ENCODE peak calls at places on chromosomes 13 and 19, in five cellular contexts. L, B, M, Y and S are unnamed samples.

GRCh38 chr13:49690133-49690989 is 925 bp downstream of the EBPL start:
- DNase-seq in L (peak), M (peak), Y (no peak), B (no peak), S (no peak)

GRCh38 chr13:20160346-20161274 is at the start of gene GJA3:
- DNase-seq in B (peak), Y (peak), L (no peak), M (no peak), S (peak)

GRCh38 chr13:56510836-56511235 is 629.9 kb upstream of the PRR20A start:
- DNase-seq in Y (no peak), M (no peak), B (no peak), L (no peak), S (no peak)

GRCh38 chr13:43269037-43269476 is 245.7 kb downstream of the DNAJC15 start:
- DNase-seq in M (no peak), L (no peak), B (no peak), Y (no peak), S (no peak)

GRCh38 chr19:44476559-44477408 is 23.5 kb downstream of the ZNF180 start:
- DNase-seq in L (no peak), B (no peak), M (no peak), Y (no peak), S (no peak)

GRCh38 chr19:55484571-55485438 is at the start of gene NAT14:
- DNase-seq in B (peak), M (peak), L (peak), Y (peak), S (no peak)

GRCh38 chr13:57635541-57635940 is 4.0 kb downstream of the PCDH17 start:
- DNase-seq in B (no peak), Y (no peak), L (no peak), M (no peak), S (no peak)

GRCh38 chr13:46113596-46113995 is 8.8 kb upstream of the CPB2 start:
- DNase-seq in L (no peak), Y (no peak), M (no peak), B (no peak), S (no peak)

GRCh38 chr13:95607363-95607762 is 37.1 kb downstream of the DZIP1 start:
- DNase-seq in Y (no peak), M (no peak), L (no peak), B (no peak), S (no peak)

GRCh38 chr19:277581-278165 is 13.5 kb downstream of the PLPP2 start:
- DNase-seq in B (no peak), Y (no peak), L (no peak), M (no peak), S (no peak)

GRCh38 chr19:616276-616675 is 17.1 kb downstream of the POLRMT start:
- DNase-seq in Y (no peak), B (no peak), L (no peak), M (no peak), S (no peak)

GRCh38 chr13:45331981-45332830 is 8.8 kb downstream of the TPT1 start:
- DNase-seq in L (no peak), M (no peak), Y (no peak), B (no peak), S (no peak)

GRCh38 chr19:33472696-33473624 is 48.6 kb downstream of the PEPD start:
- DNase-seq in B (no peak), L (no peak), M (no peak), Y (no peak), S (peak)
- H3K27ac ChIP-seq in B (no peak), L (no peak), M (no peak), Y (no peak), S (peak)

GRCh38 chr13:106348032-106348431 is 187.4 kb downstream of the EFNB2 start:
- DNase-seq in L (no peak), Y (no peak), B (no peak), M (no peak), S (no peak)
- H3K27ac ChIP-seq in L (no peak), Y (no peak), B (no peak), M (no peak), S (no peak)

GRCh38 chr19:16591803-16592556 is 19.8 kb upstream of the SLC35E1 start:
- DNase-seq in L (no peak), Y (no peak), B (no peak), M (no peak), S (no peak)
- H3K27ac ChIP-seq in L (no peak), Y (no peak), B (no peak), M (no peak), S (no peak)

DNA sequence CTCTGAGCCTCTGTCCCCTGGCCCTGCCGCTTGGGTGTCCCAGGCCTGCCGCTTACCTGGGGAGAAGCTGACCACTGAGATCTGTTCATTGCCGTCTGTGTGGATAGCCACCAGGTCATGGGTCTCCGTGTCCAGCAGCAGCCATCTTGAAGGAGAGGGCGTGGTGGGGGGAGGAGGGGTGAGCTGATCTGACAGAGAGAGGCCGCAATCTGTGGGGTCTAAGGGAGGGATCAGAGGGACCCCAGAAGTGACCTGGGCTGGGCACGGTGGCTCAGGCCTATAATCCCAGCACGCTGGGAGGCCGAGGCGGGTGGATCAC is 14.7 kb upstream of the GPR4 start:
- DNase-seq in B (no peak), L (no peak), Y (no peak), M (no peak), S (no peak)
- H3K27ac ChIP-seq in B (no peak), L (peak), Y (no peak), M (no peak), S (no peak)

DNA sequence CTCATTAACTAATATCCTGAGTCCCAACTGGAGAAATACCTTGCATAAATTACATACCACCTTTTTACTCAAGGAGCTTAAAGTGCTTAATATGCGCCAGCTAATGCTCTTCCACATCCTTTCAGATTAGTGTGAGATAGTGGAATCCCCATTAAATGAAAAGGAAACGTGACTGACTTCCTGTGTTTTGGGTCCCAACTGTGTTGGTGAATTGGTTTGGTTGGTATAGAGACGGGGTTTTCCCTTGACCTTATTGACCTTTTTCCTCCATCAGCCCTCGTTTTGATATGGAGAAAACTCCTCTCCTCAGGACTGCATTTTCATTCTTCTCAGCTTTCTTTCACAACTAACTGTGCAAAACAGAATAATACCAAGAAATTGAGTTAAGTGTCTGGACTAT is 163.5 kb downstream of the PAN3 start:
- DNase-seq in Y (no peak), B (no peak), M (no peak), L (no peak), S (no peak)
- H3K27ac ChIP-seq in Y (no peak), B (no peak), M (no peak), L (no peak), S (no peak)

GRCh38 chr19:31255174-31255862 is 93.9 kb downstream of the TSHZ3 start:
- DNase-seq in M (no peak), Y (no peak), B (no peak), L (no peak), S (no peak)
- H3K27ac ChIP-seq in M (no peak), Y (no peak), B (no peak), L (no peak), S (no peak)

DNA sequence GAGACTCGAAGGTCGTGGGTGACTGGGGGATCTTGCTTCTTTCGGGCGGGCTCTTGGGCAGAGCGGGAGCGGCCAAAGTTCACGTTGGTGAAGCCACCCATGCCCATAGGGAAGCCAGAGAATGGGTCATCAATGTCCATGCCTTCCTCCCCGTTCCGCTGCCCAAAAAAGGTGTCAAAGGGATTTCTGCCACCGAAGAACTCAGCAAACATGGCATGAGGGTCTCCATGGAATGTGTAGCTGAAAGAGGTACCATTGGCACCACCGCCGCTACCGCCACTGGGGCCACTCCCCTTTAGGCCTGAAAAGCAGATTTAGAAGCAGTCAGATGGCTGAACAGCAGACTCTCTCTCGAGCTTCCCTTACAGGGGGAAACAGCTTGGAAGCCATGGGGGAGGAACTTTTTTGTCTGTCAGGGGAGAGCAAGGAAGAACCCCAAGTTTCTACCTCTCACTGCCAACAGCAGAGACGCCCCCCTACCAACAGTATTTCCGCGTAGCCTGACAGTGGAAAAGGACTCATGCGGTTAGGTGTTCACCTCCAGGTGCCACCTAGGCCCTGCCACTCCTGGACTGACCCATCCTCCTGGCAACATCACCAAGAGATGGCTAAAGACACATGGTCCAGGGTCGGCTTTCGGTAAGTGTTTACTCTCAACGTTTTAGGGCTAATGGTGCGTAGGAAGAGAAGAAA is 1.3 kb downstream of the DNAJB1 start:
- DNase-seq in B (no peak), Y (no peak), L (no peak), M (no peak), S (no peak)
- H3K27ac ChIP-seq in B (peak), Y (peak), L (peak), M (peak), S (peak)

DNA sequence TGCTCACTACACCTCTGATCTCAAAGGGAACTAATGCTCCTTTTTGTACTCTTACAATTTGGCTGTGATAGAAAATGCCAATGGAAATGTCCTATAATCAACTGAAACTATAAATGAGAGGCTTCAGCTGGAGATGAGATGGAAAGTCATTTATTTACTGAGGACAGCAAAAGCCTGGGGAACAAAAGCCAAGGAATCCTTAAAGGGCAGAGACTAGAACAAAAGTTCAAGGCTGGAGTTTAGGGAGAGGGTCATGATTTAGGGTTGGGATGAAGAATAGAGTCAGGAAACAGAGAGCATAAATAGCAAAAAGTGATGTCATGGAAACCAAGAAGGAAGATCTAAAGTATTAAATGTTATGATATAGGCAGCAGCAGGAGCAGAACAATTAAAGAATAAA is 401.1 kb downstream of the FGF14 start:
- DNase-seq in M (no peak), B (no peak), L (no peak), Y (no peak), S (no peak)
- H3K27ac ChIP-seq in M (no peak), B (no peak), L (no peak), Y (no peak), S (no peak)

GRCh38 chr13:110216006-110216402 is 91.0 kb downstream of the COL4A1 start:
- DNase-seq in L (no peak), M (no peak), B (no peak), Y (no peak), S (no peak)

GRCh38 chr13:110213461-110214074 is 93.4 kb downstream of the COL4A1 start:
- DNase-seq in Y (no peak), B (no peak), M (no peak), L (no peak), S (no peak)

GRCh38 chr13:110214637-110215036 is 92.3 kb downstream of the COL4A1 start:
- DNase-seq in B (no peak), M (no peak), L (no peak), Y (no peak), S (no peak)

GRCh38 chr13:110216403-110217041 is 90.4 kb downstream of the COL4A1 start:
- DNase-seq in B (no peak), L (no peak), M (peak), Y (no peak), S (no peak)

GRCh38 chr13:110215606-110216005 is 91.4 kb downstream of the COL4A1 start:
- DNase-seq in M (no peak), B (no peak), Y (no peak), L (no peak), S (no peak)
- H3K27ac ChIP-seq in M (no peak), B (peak), Y (no peak), L (no peak), S (no peak)

DNA sequence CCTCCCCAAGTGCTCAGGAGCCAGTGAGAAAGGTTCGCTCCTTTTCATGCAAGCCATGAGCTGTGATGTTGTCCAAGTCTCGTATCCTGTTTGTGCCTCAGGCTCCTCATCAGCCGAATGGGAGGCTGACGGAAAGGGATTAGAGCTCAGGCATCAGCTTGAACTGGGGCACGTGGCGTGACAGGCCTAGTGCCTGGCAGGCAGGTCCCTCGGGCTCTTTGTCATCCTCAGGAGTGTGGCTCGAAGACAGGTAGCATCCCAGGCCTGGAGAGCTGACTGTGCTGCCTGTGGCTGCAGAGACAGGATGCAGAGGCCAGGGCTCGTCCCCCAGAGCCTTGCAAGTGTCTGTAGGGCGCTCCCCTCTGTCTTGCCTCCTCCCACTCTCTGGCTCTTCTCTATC is 38.5 kb downstream of the DNM2 start:
- DNase-seq in L (no peak), M (no peak), B (no peak), Y (no peak), S (no peak)
- H3K27ac ChIP-seq in L (no peak), M (no peak), B (no peak), Y (peak), S (no peak)